ENCODE peak calls at places on chromosomes 16 and 17, in four cellular contexts. I, Y, A and K are unnamed samples.
A peak's percentile ranks its signal among the peaks of the same experiment; 100 is the strongest.

GRCh38 chr17:65170839-65171238 is 33.7 kb downstream of the RGS9 start:
- DNase-seq in I (no peak), Y (no peak), A (peak; percentile 66), K (no peak)

GRCh38 chr16:4626396-4626795 is 1.8 kb downstream of the MGRN1 start:
- DNase-seq in I (no peak), Y (no peak), A (no peak), K (no peak)

GRCh38 chr17:1764274-1764673 is 2.4 kb downstream of the SERPINF1 start:
- DNase-seq in I (peak; percentile 84), Y (no peak), A (no peak), K (peak; percentile 89)

GRCh38 chr17:59342681-59343127 is 11.2 kb downstream of the YPEL2 start:
- DNase-seq in I (no peak), Y (no peak), A (no peak), K (no peak)

GRCh38 chr16:50520451-50521245 is 27.5 kb upstream of the NKD1 start:
- DNase-seq in I (no peak), Y (peak; percentile 81), A (no peak), K (no peak)

GRCh38 chr17:67443931-67444597 is 67.0 kb downstream of the PITPNC1 start:
- DNase-seq in I (no peak), Y (no peak), A (no peak), K (no peak)

GRCh38 chr17:54518706-54519105 is 381.9 kb upstream of the TOM1L1 start:
- DNase-seq in I (no peak), Y (no peak), A (no peak), K (no peak)

GRCh38 chr17:55717898-55718735 is 4.5 kb downstream of the TMEM100 start:
- DNase-seq in I (peak; percentile 78), Y (peak; percentile 59), A (peak; percentile 82), K (peak; percentile 75)

GRCh38 chr17:64377769-64378282 is 12.8 kb downstream of the PECAM1 start:
- DNase-seq in I (no peak), Y (no peak), A (no peak), K (no peak)

GRCh38 chr16:16120044-16120381 is 103.3 kb downstream of the ABCC6 start:
- DNase-seq in I (peak; percentile 36), Y (no peak), A (no peak), K (no peak)

GRCh38 chr16:29974291-29975133 is 844 bp downstream of the TAOK2 start:
- DNase-seq in I (peak; percentile 35), Y (no peak), A (no peak), K (no peak)

GRCh38 chr17:47806913-47807255 is 14.7 kb downstream of the OSBPL7 start:
- DNase-seq in I (no peak), Y (no peak), A (no peak), K (no peak)

GRCh38 chr17:31739300-31739699 is 119.7 kb downstream of the COPRS start:
- DNase-seq in I (no peak), Y (no peak), A (no peak), K (no peak)

GRCh38 chr16:79272141-79272577 is 328.4 kb downstream of the MAF start:
- DNase-seq in I (peak; percentile 32), Y (no peak), A (no peak), K (no peak)

GRCh38 chr17:62824290-62825135 is 16.4 kb upstream of the MARCHF10 start:
- DNase-seq in I (no peak), Y (no peak), A (no peak), K (no peak)

GRCh38 chr16:12124742-12125141 is 148.2 kb downstream of the SNX29 start:
- DNase-seq in I (no peak), Y (no peak), A (no peak), K (no peak)

GRCh38 chr16:66512589-66513404 is 37.1 kb downstream of the TK2 start:
- DNase-seq in I (no peak), Y (no peak), A (no peak), K (no peak)

GRCh38 chr17:43003542-43004172 is 2.9 kb upstream of the IFI35 start:
- DNase-seq in I (no peak), Y (no peak), A (peak; percentile 25), K (peak; percentile 70)

GRCh38 chr17:76353004-76353598 is 615 bp downstream of the PRPSAP1 start:
- DNase-seq in I (peak; percentile 47), Y (peak; percentile 58), A (peak; percentile 71), K (peak; percentile 64)

GRCh38 chr17:60472449-60472848 is 50.2 kb downstream of the CHCT1 start:
- DNase-seq in I (no peak), Y (no peak), A (no peak), K (no peak)

GRCh38 chr17:61048398-61049106 is 351.1 kb upstream of the TBX2 start:
- DNase-seq in I (no peak), Y (no peak), A (no peak), K (no peak)

GRCh38 chr16:13902677-13903076 is 17.3 kb upstream of the ERCC4 start:
- DNase-seq in I (no peak), Y (no peak), A (no peak), K (no peak)

GRCh38 chr17:70168044-70168978 is 1.0 kb upstream of the KCNJ2 start:
- DNase-seq in I (peak; percentile 80), Y (peak; percentile 73), A (peak; percentile 66), K (peak; percentile 70)

GRCh38 chr16:63789603-63790002 is 1332.3 kb downstream of the CDH11 start:
- DNase-seq in I (no peak), Y (no peak), A (no peak), K (no peak)
- TF ChIP-seq CTCF in I (no peak), Y (no peak), A (no peak), K (no peak)

GRCh38 chr17:10633738-10634379 is 23.2 kb downstream of the MYH3 start:
- DNase-seq in I (no peak), Y (no peak), A (no peak), K (no peak)
- H3K27ac ChIP-seq in I (no peak overlapping the region), Y (no peak overlapping the region), A (no peak overlapping the region), K (no peak overlapping the region)

GRCh38 chr17:74945543-74945942 is 9.8 kb downstream of the OTOP3 start:
- DNase-seq in I (no peak), Y (no peak), A (no peak), K (no peak)

GRCh38 chr17:74946641-74947040 is 10.9 kb downstream of the OTOP3 start:
- DNase-seq in I (no peak), Y (no peak), A (no peak), K (no peak)

GRCh38 chr17:74949455-74950115 is 13.9 kb downstream of the OTOP3 start:
- DNase-seq in I (no peak), Y (no peak), A (no peak), K (no peak)

GRCh38 chr17:74950207-74950606 is 14.5 kb downstream of the OTOP3 start:
- DNase-seq in I (no peak), Y (no peak), A (no peak), K (no peak)

GRCh38 chr17:74947041-74947754 is 11.5 kb downstream of the OTOP3 start:
- DNase-seq in I (no peak), Y (no peak), A (no peak), K (no peak)
- H3K27me3 ChIP-seq in I (peaks cover 43% of the 10 kb centered on the region), Y (no peaks in the 10 kb centered on the region), A (no peaks in the 10 kb centered on the region), K (peaks cover 67% of the 10 kb centered on the region)

DNA sequence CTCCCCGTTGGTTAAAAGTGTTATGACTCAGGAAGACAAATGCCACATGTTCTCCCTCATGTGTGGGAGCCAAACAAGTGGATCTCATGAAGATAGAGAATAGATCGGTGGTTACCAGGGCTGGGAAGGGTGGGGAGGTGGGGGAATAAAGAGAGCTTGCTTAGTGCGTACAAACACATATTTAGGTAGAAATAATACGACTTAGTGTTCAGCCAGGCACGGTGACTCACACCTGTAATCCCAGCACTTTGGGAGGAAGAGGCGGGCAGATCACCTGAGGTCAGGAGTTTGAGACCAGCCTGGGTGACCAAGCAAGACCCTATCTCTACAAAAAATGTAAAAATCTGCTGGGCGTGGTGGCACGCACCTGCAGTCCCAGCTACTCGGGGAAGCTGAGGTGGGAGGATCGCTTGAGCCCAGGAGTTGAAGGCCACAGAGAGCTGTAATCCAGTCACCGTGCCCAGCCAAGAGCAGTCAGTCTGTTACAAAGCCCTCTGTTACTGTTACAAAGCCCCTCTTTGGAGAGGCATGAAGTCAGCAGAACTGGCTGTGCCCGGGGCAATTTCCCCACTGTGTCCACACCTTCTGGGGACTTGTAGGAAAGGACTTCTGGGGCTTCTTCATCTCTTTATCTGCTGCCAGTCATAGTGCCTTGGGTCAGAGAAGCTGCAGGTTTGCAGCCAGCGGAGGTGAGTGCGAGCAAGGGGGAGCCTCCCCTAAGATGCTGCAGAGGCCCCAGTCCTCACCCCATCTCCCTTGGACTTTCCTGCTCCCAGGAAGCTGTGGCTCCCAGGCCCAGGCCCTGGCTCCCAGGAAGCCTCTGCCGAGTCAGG is 4.3 kb upstream of the ALDH3A1 start:
- DNase-seq in I (no peak), Y (peak; percentile 61), A (no peak), K (no peak)
- TF ChIP-seq CTCF in I (no peak), Y (no peak), A (no peak), K (no peak)

GRCh38 chr16:81655474-81656162 is 123.5 kb upstream of the PLCG2 start:
- DNase-seq in I (no peak), Y (no peak), A (no peak), K (no peak)

GRCh38 chr16:81659249-81659648 is 119.8 kb upstream of the PLCG2 start:
- DNase-seq in I (no peak), Y (no peak), A (no peak), K (no peak)

GRCh38 chr16:81657731-81658130 is 121.4 kb upstream of the PLCG2 start:
- DNase-seq in I (peak; percentile 30), Y (no peak), A (no peak), K (no peak)

GRCh38 chr16:81658373-81658772 is 120.7 kb upstream of the PLCG2 start:
- DNase-seq in I (no peak), Y (no peak), A (no peak), K (no peak)

DNA sequence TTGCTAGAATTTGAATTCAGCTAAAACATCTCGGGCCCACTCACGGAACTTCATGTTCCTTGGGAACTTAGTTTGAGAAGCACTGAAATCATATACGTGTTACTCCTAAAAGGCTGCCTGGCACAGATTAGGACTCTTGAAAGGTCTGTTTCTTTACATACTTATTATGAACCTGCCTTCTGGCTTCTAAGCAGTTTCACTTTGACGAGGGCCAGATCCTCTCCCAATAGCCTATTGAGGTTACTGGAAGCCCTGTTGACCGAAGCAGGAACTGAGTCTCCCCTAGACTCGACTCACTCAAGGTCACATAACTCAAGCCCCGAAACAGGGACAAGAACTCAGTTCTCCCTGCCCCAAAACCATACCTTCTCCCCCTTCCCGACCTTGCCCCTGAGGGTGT is 121.9 kb upstream of the PLCG2 start:
- DNase-seq in I (no peak), Y (no peak), A (no peak), K (no peak)
- H3K27ac ChIP-seq in I (peak overlapping the region; percentile 73), Y (no peak overlapping the region), A (no peak overlapping the region), K (no peak overlapping the region)